ENCODE peak calls at places on chromosomes 12 and 14, in seven cellular contexts. W is MM.1S, J is A549, A is mammary epithelial cell, B is HCT116, V is PC-3, N is IMR-90. L is an unnamed sample.

GRCh38 chr12:109575683-109576082 is 2.1 kb downstream of the MVK start:
- DNase-seq in B (no peak), A (no peak), V (no peak), N (no peak), W (no peak), J (no peak), L (no peak)

GRCh38 chr14:60634153-60634552 is 15.1 kb downstream of the SIX1 start:
- DNase-seq in A (no peak), N (no peak), J (no peak), V (no peak), W (no peak), B (no peak), L (no peak)

GRCh38 chr14:77220246-77221017 is 38.8 kb downstream of the TMEM63C start:
- DNase-seq in B (no peak), N (no peak), A (no peak), J (no peak), V (no peak), W (no peak), L (no peak)

GRCh38 chr14:74505831-74506230 is 12.3 kb downstream of the ISCA2 start:
- DNase-seq in W (no peak), A (no peak), N (no peak), J (no peak), V (no peak), B (no peak), L (no peak)

GRCh38 chr14:49549881-49550280 is 36.3 kb downstream of the RPS29 start:
- DNase-seq in B (no peak), N (peak), W (no peak), V (peak), J (peak), A (peak), L (no peak)

GRCh38 chr14:25396128-25396527 is 346.2 kb upstream of the STXBP6 start:
- DNase-seq in B (no peak), W (peak), A (no peak), N (no peak), J (no peak), V (no peak), L (no peak)

GRCh38 chr12:93813972-93814821 is 137.0 kb downstream of the CRADD start:
- DNase-seq in B (no peak), A (no peak), N (peak), J (no peak), W (no peak), V (no peak), L (no peak)

GRCh38 chr14:60161176-60162107 is 3.8 kb downstream of the DHRS7 start:
- DNase-seq in V (peak), J (no peak), N (peak), W (no peak), A (no peak), B (no peak), L (no peak)

GRCh38 chr12:57173089-57173488 is 25.7 kb upstream of the LRP1-AS start:
- DNase-seq in J (peak), B (no peak), N (no peak), A (no peak), W (no peak), V (peak), L (no peak)

GRCh38 chr12:99455350-99456037 is 192.1 kb upstream of the GARIN6 start:
- DNase-seq in J (peak), N (no peak), W (peak), A (peak), V (peak), B (peak), L (no peak)

GRCh38 chr12:14394317-14395058 is 29.0 kb downstream of the ATF7IP start:
- DNase-seq in V (peak), J (peak), B (peak), N (peak), W (peak), A (peak), L (peak)

GRCh38 chr12:56591961-56592360 is 38.2 kb downstream of the BAZ2A start:
- DNase-seq in V (no peak), A (no peak), J (no peak), B (no peak), W (no peak), N (peak), L (no peak)

DNA sequence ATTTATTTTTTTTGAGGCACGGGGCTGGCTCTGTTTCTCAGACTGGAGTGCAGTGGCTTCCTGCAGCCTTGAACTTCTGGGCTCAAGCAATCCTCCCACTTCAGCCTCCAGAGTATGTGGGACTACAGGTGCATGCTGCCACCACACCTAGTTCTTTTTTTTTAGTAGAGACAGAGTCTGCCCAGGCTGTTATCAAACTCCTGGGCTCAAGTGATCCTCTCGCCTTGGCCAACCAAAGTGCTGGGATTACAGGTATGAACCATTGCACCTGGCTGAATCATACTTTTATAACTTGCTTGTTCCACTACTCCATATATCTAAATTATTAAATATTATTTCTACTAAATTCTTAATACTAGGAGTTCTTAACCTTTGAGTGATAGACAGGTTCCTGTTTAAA is 111.6 kb downstream of the BTG1 start:
- DNase-seq in V (no peak), J (no peak), A (peak), B (no peak), N (no peak), W (no peak), L (peak)
- H3K27ac ChIP-seq in V (no peak), J (peak), A (no peak), B (no peak), N (no peak), W (peak), L (peak)

GRCh38 chr12:114240288-114240687 is 165.7 kb downstream of the TBX5 start:
- DNase-seq in W (no peak), J (no peak), A (no peak), N (no peak), B (no peak), V (no peak), L (no peak)

GRCh38 chr12:114245555-114245954 is 160.4 kb downstream of the TBX5 start:
- DNase-seq in J (no peak), N (no peak), B (no peak), V (no peak), W (no peak), A (no peak), L (no peak)

GRCh38 chr12:114238808-114239207 is 167.1 kb downstream of the TBX5 start:
- DNase-seq in V (no peak), N (no peak), W (no peak), B (no peak), J (no peak), A (no peak), L (no peak)

GRCh38 chr12:114241973-114242434 is 163.9 kb downstream of the TBX5 start:
- DNase-seq in W (no peak), A (no peak), N (no peak), J (peak), B (peak), V (peak), L (no peak)
- H3K4me2 ChIP-seq in W (no peak), A (no peak), N (no peak), J (no peak), B (no peak), V (no peak), L (no peak)

GRCh38 chr14:105028251-105028927 is 7.5 kb upstream of the CDCA4 start:
- DNase-seq in W (no peak), V (peak), J (no peak), N (peak), A (no peak), B (no peak), L (no peak)

GRCh38 chr14:105026789-105027563 is 6.1 kb upstream of the CDCA4 start:
- DNase-seq in B (peak), V (peak), W (no peak), N (peak), J (peak), A (no peak), L (no peak)

GRCh38 chr14:105029402-105029801 is 8.5 kb upstream of the CDCA4 start:
- DNase-seq in A (no peak), V (no peak), J (no peak), B (no peak), W (no peak), N (no peak), L (no peak)

GRCh38 chr14:105030836-105031396 is 10.0 kb upstream of the CDCA4 start:
- DNase-seq in N (no peak), J (no peak), W (no peak), B (no peak), V (no peak), A (no peak), L (no peak)

GRCh38 chr14:105030194-105030593 is 9.3 kb upstream of the CDCA4 start:
- DNase-seq in W (no peak), B (no peak), V (no peak), N (no peak), A (no peak), J (no peak), L (no peak)
- H3K27ac ChIP-seq in W (no peak), B (no peak), V (no peak), N (no peak), A (no peak), J (no peak), L (no peak)

DNA sequence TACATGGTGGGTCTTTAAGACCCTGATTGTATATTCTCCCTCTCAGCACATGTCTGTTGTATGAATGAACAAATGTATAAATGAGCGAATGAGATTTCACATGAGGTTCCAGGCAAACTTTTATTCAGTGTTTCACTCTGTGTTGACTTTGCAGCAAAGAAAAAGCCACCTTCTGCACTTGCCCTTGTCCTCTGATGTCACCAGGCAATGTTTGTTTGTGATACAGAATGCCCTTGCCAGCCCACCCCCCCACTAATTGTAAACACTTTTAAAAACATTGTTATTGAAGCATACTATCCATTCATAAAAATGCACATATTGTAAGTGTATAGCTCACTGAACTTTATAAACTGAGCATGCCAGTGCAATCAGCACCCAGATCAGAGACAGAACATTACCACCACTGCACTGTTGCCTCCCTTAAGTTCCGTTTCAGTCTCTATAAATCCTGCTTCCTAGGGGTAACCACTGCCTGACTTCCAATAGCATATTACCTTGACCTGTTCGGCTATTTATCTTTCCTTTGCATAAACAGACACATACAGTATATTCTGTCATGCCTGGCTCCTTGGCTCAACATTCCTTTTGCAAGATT is 11.3 kb upstream of the LTA4H start:
- DNase-seq in N (no peak), W (no peak), J (no peak), B (no peak), V (no peak), A (no peak), L (no peak)
- H3K4me2 ChIP-seq in N (no peak), W (peak), J (peak), B (peak), V (peak), A (peak), L (no peak)

GRCh38 chr12:121175383-121176119 is 34.4 kb upstream of the P2RX4 start:
- DNase-seq in B (no peak), A (no peak), N (no peak), J (no peak), V (no peak), W (no peak), L (no peak)
- H3K27ac ChIP-seq in B (no peak), A (no peak), N (no peak), J (no peak), V (no peak), W (no peak), L (no peak)

DNA sequence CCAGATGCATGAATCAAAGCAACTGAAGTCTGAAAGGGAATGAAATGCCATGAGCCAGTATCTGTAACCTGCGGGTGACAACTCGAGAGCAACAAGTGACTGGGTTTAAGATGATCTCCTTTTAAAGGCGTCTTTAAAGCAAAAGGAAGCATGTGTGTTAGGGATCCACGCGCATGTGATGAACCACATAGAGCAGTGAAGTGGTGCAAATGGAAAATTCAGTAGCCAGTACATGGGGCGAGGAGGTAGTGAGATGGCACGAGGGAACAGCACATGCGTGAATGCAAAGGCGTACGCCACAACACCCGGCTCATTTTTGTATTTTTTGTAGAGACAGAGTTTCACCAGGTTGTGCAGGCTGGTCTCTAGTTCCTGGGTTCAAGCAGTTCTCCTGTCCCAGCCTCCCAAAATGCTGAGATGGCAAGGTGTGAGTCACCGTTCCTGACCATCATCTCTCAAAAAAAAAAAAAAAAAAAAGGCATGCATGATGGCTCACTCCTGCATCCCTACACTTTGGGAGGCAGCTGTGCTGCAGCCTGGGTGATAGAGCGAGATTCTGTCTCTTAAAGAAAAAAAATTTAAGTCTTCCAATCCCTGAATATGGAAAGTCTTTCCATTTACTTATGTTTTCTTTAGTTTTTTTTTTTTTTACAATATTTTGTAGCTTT is 24.6 kb upstream of the BCL7A start:
- DNase-seq in N (peak), J (no peak), V (peak), B (no peak), A (peak), W (no peak), L (no peak)
- H3K4me2 ChIP-seq in N (no peak), J (peak), V (no peak), B (no peak), A (no peak), W (no peak), L (no peak)

GRCh38 chr12:96501908-96502307 is 12.5 kb downstream of the CFAP54 start:
- DNase-seq in J (no peak), N (no peak), B (no peak), W (no peak), V (no peak), A (no peak), L (no peak)
- H3K27ac ChIP-seq in J (no peak), N (no peak), B (no peak), W (peak), V (peak), A (peak), L (no peak)

DNA sequence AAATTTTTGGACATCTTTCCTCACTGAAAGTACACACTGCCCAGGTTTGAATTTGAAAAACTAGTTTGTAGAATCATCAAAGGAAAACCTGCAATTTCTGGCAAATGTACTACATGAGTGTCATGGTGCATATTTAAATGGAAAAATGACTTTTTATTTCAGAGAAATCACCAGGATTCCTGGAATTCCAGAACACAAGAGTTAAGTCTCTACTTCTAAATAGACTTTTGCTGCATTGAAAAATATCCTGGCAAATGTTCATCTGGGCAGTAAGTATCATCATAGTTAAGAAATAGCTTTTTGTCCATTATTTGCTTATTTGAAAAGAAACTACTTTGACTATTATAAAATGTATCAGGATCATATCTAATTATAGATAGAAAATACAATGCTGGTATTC is 275.1 kb downstream of the PRKD1 start:
- DNase-seq in A (no peak), W (no peak), N (peak), V (no peak), B (no peak), J (no peak), L (no peak)
- H3K4me2 ChIP-seq in A (no peak), W (no peak), N (no peak), V (no peak), B (no peak), J (no peak), L (no peak)

DNA sequence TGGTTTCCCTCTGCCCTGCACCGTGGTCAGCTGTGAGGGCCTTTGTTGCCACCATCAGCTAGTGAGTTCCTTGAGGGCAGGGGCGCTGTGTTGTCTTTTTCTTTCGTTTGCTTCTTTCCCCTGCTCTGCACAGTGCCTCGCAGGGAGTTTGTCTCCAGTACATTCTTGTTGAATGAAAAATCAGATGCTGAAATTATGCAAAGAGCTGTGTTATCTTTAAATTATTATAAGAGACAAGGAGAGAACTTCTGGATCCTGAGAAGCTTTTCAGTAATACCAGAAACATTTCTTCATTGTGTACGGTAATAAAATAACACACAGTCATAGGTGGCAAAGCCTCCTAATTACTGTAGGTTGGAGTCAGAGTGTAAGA is 14.9 kb downstream of the EML1 start:
- DNase-seq in B (no peak), A (no peak), W (no peak), J (no peak), V (no peak), N (no peak), L (no peak)
- H3K27ac ChIP-seq in B (no peak), A (no peak), W (no peak), J (no peak), V (no peak), N (peak), L (no peak)

GRCh38 chr12:92436847-92437246 is 265.9 kb upstream of the PLEKHG7 start:
- DNase-seq in J (no peak), V (no peak), W (no peak), B (no peak), N (no peak), A (no peak), L (no peak)

GRCh38 chr12:92437452-92437851 is 265.3 kb upstream of the PLEKHG7 start:
- DNase-seq in N (no peak), W (no peak), V (no peak), A (no peak), B (no peak), J (no peak), L (no peak)

GRCh38 chr12:92434607-92435025 is 268.2 kb upstream of the PLEKHG7 start:
- DNase-seq in B (no peak), A (no peak), V (no peak), J (no peak), N (no peak), W (no peak), L (no peak)

GRCh38 chr12:92431146-92431545 is 271.6 kb upstream of the PLEKHG7 start:
- DNase-seq in B (no peak), N (no peak), V (no peak), A (no peak), W (no peak), J (no peak), L (peak)

GRCh38 chr12:92432724-92433281 is 270.0 kb upstream of the PLEKHG7 start:
- DNase-seq in W (peak), N (no peak), A (no peak), B (no peak), J (no peak), V (no peak), L (no peak)
- H3K4me2 ChIP-seq in W (peak), N (no peak), A (no peak), B (no peak), J (no peak), V (no peak), L (no peak)